ENCODE peak calls at places on chromosomes 4 and X, in six cellular contexts. One of them, this sample, is unnamed.

GRCh38 chrX:7987160-7987992 is 60.2 kb upstream of the PNPLA4 start:
- DNase-seq in adrenal gland: no peak
- DNase-seq in PC-3: peak; percentile 38
- DNase-seq in tibial artery: no peak
- DNase-seq in lower lobe of right lung: no peak
- DNase-seq in fibroblast of lung: no peak
- DNase-seq in this sample: no peak

GRCh38 chrX:16213970-16214369 is 46.7 kb downstream of the MAGEB17 start:
- DNase-seq in PC-3: no peak
- DNase-seq in adrenal gland: no peak
- DNase-seq in fibroblast of lung: no peak
- DNase-seq in tibial artery: no peak
- DNase-seq in lower lobe of right lung: no peak
- DNase-seq in this sample: no peak

GRCh38 chrX:47573334-47574095 is 8.7 kb upstream of the TIMP1 start:
- DNase-seq in lower lobe of right lung: no peak
- DNase-seq in PC-3: peak; percentile 66
- DNase-seq in adrenal gland: peak; percentile 41
- DNase-seq in tibial artery: peak; percentile 38
- DNase-seq in fibroblast of lung: peak; percentile 69
- DNase-seq in this sample: peak; percentile 80

GRCh38 chr4:48641401-48641800 is 138.7 kb downstream of the FRYL start:
- DNase-seq in adrenal gland: no peak
- DNase-seq in fibroblast of lung: no peak
- DNase-seq in PC-3: no peak
- DNase-seq in tibial artery: no peak
- DNase-seq in lower lobe of right lung: no peak
- DNase-seq in this sample: no peak

GRCh38 chrX:38142598-38142997 is 78.1 kb downstream of the SRPX start:
- DNase-seq in PC-3: no peak
- DNase-seq in tibial artery: peak; percentile 27
- DNase-seq in fibroblast of lung: peak; percentile 59
- DNase-seq in lower lobe of right lung: no peak
- DNase-seq in adrenal gland: peak; percentile 49
- DNase-seq in this sample: no peak

GRCh38 chr4:164204434-164204833 is 549.5 kb upstream of the SMIM31 start:
- DNase-seq in lower lobe of right lung: no peak
- DNase-seq in adrenal gland: no peak
- DNase-seq in tibial artery: no peak
- DNase-seq in fibroblast of lung: peak; percentile 11
- DNase-seq in PC-3: peak; percentile 92
- DNase-seq in this sample: peak; percentile 91

GRCh38 chr4:13928214-13928613 is 300.7 kb upstream of the BOD1L1 start:
- DNase-seq in lower lobe of right lung: no peak
- DNase-seq in PC-3: no peak
- DNase-seq in fibroblast of lung: no peak
- DNase-seq in tibial artery: no peak
- DNase-seq in adrenal gland: no peak
- DNase-seq in this sample: no peak

GRCh38 chr4:143225167-143225566 is 40.5 kb downstream of the USP38 start:
- DNase-seq in adrenal gland: no peak
- DNase-seq in PC-3: no peak
- DNase-seq in lower lobe of right lung: no peak
- DNase-seq in tibial artery: no peak
- DNase-seq in fibroblast of lung: no peak
- DNase-seq in this sample: no peak

GRCh38 chr4:137711502-137711901 is 179.2 kb upstream of the PCDH18 start:
- DNase-seq in lower lobe of right lung: no peak
- DNase-seq in fibroblast of lung: no peak
- DNase-seq in adrenal gland: no peak
- DNase-seq in tibial artery: no peak
- DNase-seq in PC-3: no peak
- DNase-seq in this sample: no peak

GRCh38 chr4:167233523-167234387 is 539 bp downstream of the SPOCK3 start:
- DNase-seq in PC-3: peak; percentile 26
- DNase-seq in fibroblast of lung: peak; percentile 3
- DNase-seq in adrenal gland: no peak
- DNase-seq in lower lobe of right lung: no peak
- DNase-seq in tibial artery: no peak
- DNase-seq in this sample: peak; percentile 40

GRCh38 chr4:157012296-157012695 is 40.7 kb upstream of the PDGFC start:
- DNase-seq in lower lobe of right lung: no peak
- DNase-seq in tibial artery: no peak
- DNase-seq in adrenal gland: no peak
- DNase-seq in PC-3: no peak
- DNase-seq in fibroblast of lung: no peak
- DNase-seq in this sample: no peak

GRCh38 chr4:101398807-101399206 is 51.5 kb upstream of the PPP3CA start:
- DNase-seq in PC-3: no peak
- DNase-seq in tibial artery: no peak
- DNase-seq in lower lobe of right lung: no peak
- DNase-seq in adrenal gland: no peak
- DNase-seq in fibroblast of lung: no peak
- DNase-seq in this sample: no peak

GRCh38 chr4:111641813-111642579 is 503.3 kb upstream of the FAM241A start:
- DNase-seq in lower lobe of right lung: no peak
- DNase-seq in tibial artery: peak; percentile 64
- DNase-seq in fibroblast of lung: peak; percentile 95
- DNase-seq in adrenal gland: peak; percentile 77
- DNase-seq in PC-3: peak; percentile 81
- DNase-seq in this sample: peak; percentile 50

GRCh38 chr4:169167958-169168357 is 102.8 kb downstream of the SH3RF1 start:
- DNase-seq in fibroblast of lung: no peak
- DNase-seq in PC-3: no peak
- DNase-seq in adrenal gland: no peak
- DNase-seq in lower lobe of right lung: no peak
- DNase-seq in tibial artery: no peak
- DNase-seq in this sample: no peak

GRCh38 chr4:14771504-14772175 is 230.6 kb upstream of the CPEB2 start:
- DNase-seq in fibroblast of lung: no peak
- DNase-seq in PC-3: peak; percentile 26
- DNase-seq in adrenal gland: no peak
- DNase-seq in tibial artery: no peak
- DNase-seq in lower lobe of right lung: no peak
- DNase-seq in this sample: no peak

GRCh38 chr4:184370711-184371389 is 103.5 kb downstream of the IRF2 start:
- DNase-seq in adrenal gland: no peak
- DNase-seq in lower lobe of right lung: no peak
- DNase-seq in tibial artery: no peak
- DNase-seq in PC-3: no peak
- DNase-seq in fibroblast of lung: peak; percentile 49
- DNase-seq in this sample: no peak

GRCh38 chrX:2894885-2895292 is 34.2 kb downstream of the ARSD start:
- DNase-seq in PC-3: peak; percentile 7
- DNase-seq in tibial artery: no peak
- DNase-seq in lower lobe of right lung: no peak
- DNase-seq in adrenal gland: peak; percentile 51
- DNase-seq in fibroblast of lung: peak; percentile 59
- DNase-seq in this sample: no peak

GRCh38 chrX:100643943-100644587 is at the start of gene SRPX2:
- DNase-seq in lower lobe of right lung: peak; percentile 41
- DNase-seq in PC-3: peak; percentile 88
- DNase-seq in fibroblast of lung: peak; percentile 90
- DNase-seq in tibial artery: peak; percentile 76
- DNase-seq in adrenal gland: peak; percentile 71
- DNase-seq in this sample: peak; percentile 77

GRCh38 chr4:122553432-122553831 is 67.4 kb downstream of the IL21 start:
- DNase-seq in adrenal gland: no peak
- DNase-seq in tibial artery: no peak
- DNase-seq in fibroblast of lung: no peak
- DNase-seq in lower lobe of right lung: no peak
- DNase-seq in PC-3: no peak
- DNase-seq in this sample: no peak

GRCh38 chrX:65537229-65537628 is 2.6 kb upstream of the LAS1L start:
- DNase-seq in tibial artery: no peak
- DNase-seq in adrenal gland: no peak
- DNase-seq in fibroblast of lung: no peak
- DNase-seq in lower lobe of right lung: no peak
- DNase-seq in PC-3: no peak
- DNase-seq in this sample: peak; percentile 32

GRCh38 chr4:10640535-10641159 is 43.9 kb downstream of the CLNK start:
- DNase-seq in lower lobe of right lung: peak; percentile 49
- DNase-seq in adrenal gland: peak; percentile 22
- DNase-seq in PC-3: no peak
- DNase-seq in fibroblast of lung: no peak
- DNase-seq in tibial artery: no peak
- DNase-seq in this sample: no peak

GRCh38 chrX:17412692-17413091 is 37.7 kb downstream of the NHS start:
- DNase-seq in fibroblast of lung: peak; percentile 80
- DNase-seq in tibial artery: no peak
- DNase-seq in adrenal gland: no peak
- DNase-seq in PC-3: peak; percentile 94
- DNase-seq in lower lobe of right lung: no peak
- DNase-seq in this sample: no peak

GRCh38 chr4:7771056-7771455 is 168.6 kb downstream of the AFAP1 start:
- DNase-seq in fibroblast of lung: no peak
- DNase-seq in adrenal gland: no peak
- DNase-seq in lower lobe of right lung: no peak
- DNase-seq in PC-3: no peak
- DNase-seq in tibial artery: no peak
- DNase-seq in this sample: no peak

GRCh38 chr4:69773443-69773842 is 13.0 kb upstream of the SULT1B1 start:
- DNase-seq in PC-3: no peak
- DNase-seq in adrenal gland: no peak
- DNase-seq in fibroblast of lung: no peak
- DNase-seq in lower lobe of right lung: no peak
- DNase-seq in tibial artery: no peak
- DNase-seq in this sample: no peak

GRCh38 chr4:173835863-173836262 is 305.8 kb upstream of the HAND2 start:
- DNase-seq in fibroblast of lung: peak; percentile 56
- DNase-seq in lower lobe of right lung: no peak
- DNase-seq in tibial artery: no peak
- DNase-seq in PC-3: peak; percentile 23
- DNase-seq in adrenal gland: no peak
- DNase-seq in this sample: no peak

GRCh38 chrX:65874765-65875164 is 165.1 kb downstream of the VSIG4 start:
- DNase-seq in lower lobe of right lung: no peak
- DNase-seq in tibial artery: no peak
- DNase-seq in PC-3: peak; percentile 9
- DNase-seq in fibroblast of lung: no peak
- DNase-seq in adrenal gland: no peak
- DNase-seq in this sample: no peak

GRCh38 chrX:29841750-29842149 is 373.6 kb upstream of the MAGEB2 start:
- DNase-seq in fibroblast of lung: no peak
- DNase-seq in PC-3: no peak
- DNase-seq in adrenal gland: no peak
- DNase-seq in lower lobe of right lung: no peak
- DNase-seq in tibial artery: no peak
- DNase-seq in this sample: no peak

GRCh38 chr4:184826315-184827266 is 823 bp upstream of the ACSL1 start:
- DNase-seq in lower lobe of right lung: peak; percentile 76
- DNase-seq in adrenal gland: no peak
- DNase-seq in PC-3: peak; percentile 17
- DNase-seq in fibroblast of lung: no peak
- DNase-seq in tibial artery: peak; percentile 34
- DNase-seq in this sample: no peak

GRCh38 chrX:73447311-73447794 is 500 bp downstream of the CDX4 start:
- DNase-seq in tibial artery: no peak
- DNase-seq in lower lobe of right lung: no peak
- DNase-seq in fibroblast of lung: no peak
- DNase-seq in adrenal gland: no peak
- DNase-seq in PC-3: no peak
- DNase-seq in this sample: no peak
- H3K4me1 ChIP-seq in tibial artery: no peaks in the 10 kb centered on the region
- H3K4me1 ChIP-seq in lower lobe of right lung: no peaks in the 10 kb centered on the region
- H3K4me1 ChIP-seq in fibroblast of lung: no peaks in the 10 kb centered on the region
- H3K4me1 ChIP-seq in adrenal gland: no peaks in the 10 kb centered on the region
- H3K4me1 ChIP-seq in PC-3: no peaks in the 10 kb centered on the region
- H3K4me1 ChIP-seq in this sample: no peaks in the 10 kb centered on the region

GRCh38 chrX:154440623-154441357 is 3.2 kb upstream of the FAM50A start:
- DNase-seq in adrenal gland: no peak
- DNase-seq in tibial artery: no peak
- DNase-seq in PC-3: no peak
- DNase-seq in lower lobe of right lung: no peak
- DNase-seq in fibroblast of lung: no peak
- DNase-seq in this sample: no peak
- H3K4me3 ChIP-seq in adrenal gland: no peak overlapping the region
- H3K4me3 ChIP-seq in tibial artery: no peak overlapping the region
- H3K4me3 ChIP-seq in PC-3: no peak overlapping the region
- H3K4me3 ChIP-seq in lower lobe of right lung: no peak overlapping the region
- H3K4me3 ChIP-seq in fibroblast of lung: no peak overlapping the region
- H3K4me3 ChIP-seq in this sample: no peak overlapping the region

GRCh38 chrX:153688071-153688470 is 345 bp downstream of the SLC6A8 start:
- DNase-seq in tibial artery: no peak
- DNase-seq in fibroblast of lung: no peak
- DNase-seq in lower lobe of right lung: no peak
- DNase-seq in PC-3: no peak
- DNase-seq in adrenal gland: no peak
- DNase-seq in this sample: no peak
- H3K27ac ChIP-seq in tibial artery: peak overlapping the region; percentile 65
- H3K27ac ChIP-seq in fibroblast of lung: no peak overlapping the region
- H3K27ac ChIP-seq in lower lobe of right lung: no peak overlapping the region
- H3K27ac ChIP-seq in PC-3: no peak overlapping the region
- H3K27ac ChIP-seq in adrenal gland: no peak overlapping the region
- H3K27ac ChIP-seq in this sample: no peak overlapping the region

GRCh38 chrX:107677501-107677901 is 49.2 kb downstream of the PRPS1 start:
- DNase-seq in fibroblast of lung: peak; percentile 42
- DNase-seq in adrenal gland: no peak
- DNase-seq in PC-3: peak; percentile 21
- DNase-seq in lower lobe of right lung: no peak
- DNase-seq in tibial artery: no peak
- DNase-seq in this sample: no peak
- H3K4me1 ChIP-seq in fibroblast of lung: peaks cover 11% of the 10 kb centered on the region
- H3K4me1 ChIP-seq in adrenal gland: no peaks in the 10 kb centered on the region
- H3K4me1 ChIP-seq in PC-3: peaks cover 28% of the 10 kb centered on the region
- H3K4me1 ChIP-seq in lower lobe of right lung: peaks cover 61% of the 10 kb centered on the region
- H3K4me1 ChIP-seq in tibial artery: no peaks in the 10 kb centered on the region
- H3K4me1 ChIP-seq in this sample: peaks cover 43% of the 10 kb centered on the region

GRCh38 chrX:118498755-118499154 is 3.1 kb downstream of the DOCK11 start:
- DNase-seq in tibial artery: no peak
- DNase-seq in adrenal gland: no peak
- DNase-seq in lower lobe of right lung: no peak
- DNase-seq in PC-3: no peak
- DNase-seq in fibroblast of lung: no peak
- DNase-seq in this sample: no peak

GRCh38 chrX:118497180-118497814 is 1.7 kb downstream of the DOCK11 start:
- DNase-seq in adrenal gland: no peak
- DNase-seq in tibial artery: no peak
- DNase-seq in fibroblast of lung: no peak
- DNase-seq in lower lobe of right lung: no peak
- DNase-seq in PC-3: no peak
- DNase-seq in this sample: no peak

GRCh38 chrX:118499295-118499694 is 3.7 kb downstream of the DOCK11 start:
- DNase-seq in adrenal gland: no peak
- DNase-seq in tibial artery: no peak
- DNase-seq in PC-3: no peak
- DNase-seq in fibroblast of lung: no peak
- DNase-seq in lower lobe of right lung: no peak
- DNase-seq in this sample: no peak

GRCh38 chrX:118496763-118497079 is 1.1 kb downstream of the DOCK11 start:
- DNase-seq in fibroblast of lung: no peak
- DNase-seq in tibial artery: no peak
- DNase-seq in PC-3: no peak
- DNase-seq in lower lobe of right lung: no peak
- DNase-seq in adrenal gland: no peak
- DNase-seq in this sample: no peak

GRCh38 chrX:118498351-118498750 is 2.7 kb downstream of the DOCK11 start:
- DNase-seq in tibial artery: no peak
- DNase-seq in fibroblast of lung: no peak
- DNase-seq in PC-3: no peak
- DNase-seq in lower lobe of right lung: no peak
- DNase-seq in adrenal gland: no peak
- DNase-seq in this sample: no peak
- H3K4me3 ChIP-seq in tibial artery: no peak overlapping the region
- H3K4me3 ChIP-seq in fibroblast of lung: no peak overlapping the region
- H3K4me3 ChIP-seq in PC-3: no peak overlapping the region
- H3K4me3 ChIP-seq in lower lobe of right lung: no peak overlapping the region
- H3K4me3 ChIP-seq in adrenal gland: no peak overlapping the region
- H3K4me3 ChIP-seq in this sample: no peak overlapping the region